ENCODE peak calls at places on chromosomes 13 and 19, in six cellular contexts. W, J, C, F, D and M are unnamed samples.

GRCh38 chr19:16078311-16078758 is 2.0 kb downstream of the TPM4 start:
- DNase-seq in W (no peak), J (no peak), C (peak), F (peak), D (no peak), M (no peak)

GRCh38 chr13:110268576-110269185 is 38.3 kb downstream of the COL4A1 start:
- DNase-seq in W (no peak), J (no peak), C (no peak), F (no peak), D (no peak), M (no peak)

GRCh38 chr19:45113628-45114027 is 20.6 kb downstream of the PPP1R37 start:
- DNase-seq in W (no peak), J (no peak), C (no peak), F (no peak), D (no peak), M (no peak)

GRCh38 chr19:10961763-10962536 is 1.1 kb downstream of the SMARCA4 start:
- DNase-seq in W (no peak), J (no peak), C (peak), F (peak), D (peak), M (no peak)

GRCh38 chr19:41499899-41500298 is 56.9 kb downstream of the ERICH4 start:
- DNase-seq in W (no peak), J (no peak), C (no peak), F (no peak), D (no peak), M (no peak)

GRCh38 chr13:21037656-21038055 is 23.7 kb downstream of the LATS2 start:
- DNase-seq in W (no peak), J (no peak), C (no peak), F (no peak), D (no peak), M (no peak)

GRCh38 chr13:83498045-83498444 is 384.2 kb downstream of the SLITRK1 start:
- DNase-seq in W (no peak), J (no peak), C (no peak), F (no peak), D (no peak), M (no peak)

GRCh38 chr19:13547102-13547501 is 40.8 kb upstream of the CACNA1A start:
- DNase-seq in W (no peak), J (no peak), C (no peak), F (no peak), D (no peak), M (no peak)

GRCh38 chr13:41313117-41313516 is 2.0 kb downstream of the NAA16 start:
- DNase-seq in W (no peak), J (no peak), C (peak), F (no peak), D (no peak), M (no peak)

GRCh38 chr19:18167975-18168645 is 5.5 kb upstream of the IFI30 start:
- DNase-seq in W (no peak), J (peak), C (no peak), F (no peak), D (peak), M (peak)

GRCh38 chr13:37870489-37870845 is 895 bp upstream of the TRPC4 start:
- DNase-seq in W (no peak), J (no peak), C (no peak), F (no peak), D (no peak), M (no peak)

GRCh38 chr19:33186835-33187540 is 7.1 kb upstream of the LRP3 start:
- DNase-seq in W (no peak), J (no peak), C (no peak), F (no peak), D (no peak), M (peak)

GRCh38 chr13:67184247-67184646 is 45.9 kb downstream of the PCDH9 start:
- DNase-seq in W (no peak), J (no peak), C (no peak), F (no peak), D (no peak), M (no peak)

GRCh38 chr19:4229179-4229931 is at the start of gene EBI3:
- DNase-seq in W (no peak), J (peak), C (peak), F (no peak), D (peak), M (peak)

GRCh38 chr13:66879971-66880370 is 350.2 kb downstream of the PCDH9 start:
- DNase-seq in W (no peak), J (no peak), C (no peak), F (no peak), D (no peak), M (no peak)

GRCh38 chr19:46606019-46606418 is 4.9 kb downstream of the CALM3 start:
- DNase-seq in W (no peak), J (no peak), C (no peak), F (no peak), D (no peak), M (no peak)

GRCh38 chr13:113159701-113160100 is 1.3 kb downstream of the PROZ start:
- DNase-seq in W (no peak), J (no peak), C (no peak), F (no peak), D (no peak), M (no peak)

GRCh38 chr13:27270594-27271520 is at the start of gene RASL11A:
- DNase-seq in W (peak), J (peak), C (peak), F (peak), D (peak), M (peak)

GRCh38 chr13:44618326-44618725 is 42.2 kb upstream of the TSC22D1 start:
- DNase-seq in W (no peak), J (no peak), C (no peak), F (no peak), D (no peak), M (no peak)

GRCh38 chr13:62710766-62711165 is 1295.1 kb upstream of the PCDH20 start:
- DNase-seq in W (no peak), J (no peak), C (no peak), F (no peak), D (no peak), M (no peak)

GRCh38 chr19:52138614-52139290 is 986 bp downstream of the ZNF616 start:
- DNase-seq in W (no peak), J (peak), C (peak), F (no peak), D (peak), M (no peak)

GRCh38 chr19:38182536-38183210 is 41.3 kb downstream of the DPF1 start:
- DNase-seq in W (no peak), J (no peak), C (no peak), F (no peak), D (no peak), M (no peak)
- H3K4me3 ChIP-seq in W (no peak), J (no peak), C (no peak), F (no peak), D (no peak), M (no peak)

GRCh38 chr13:79987761-79988160 is 353.2 kb downstream of the SPRY2 start:
- DNase-seq in W (no peak), J (no peak), C (no peak), F (no peak), D (no peak), M (no peak)
- H3K4me3 ChIP-seq in W (no peak), J (no peak), C (no peak), F (no peak), D (no peak), M (no peak)

GRCh38 chr13:99658266-99658991 is 157.2 kb downstream of the TM9SF2 start:
- DNase-seq in W (peak), J (peak), C (peak), F (peak), D (peak), M (peak)

GRCh38 chr13:99656843-99657506 is 155.7 kb downstream of the TM9SF2 start:
- DNase-seq in W (no peak), J (no peak), C (peak), F (no peak), D (no peak), M (no peak)

GRCh38 chr13:99659234-99659633 is 158.0 kb downstream of the TM9SF2 start:
- DNase-seq in W (no peak), J (no peak), C (peak), F (no peak), D (no peak), M (no peak)

GRCh38 chr13:99656092-99656745 is 154.9 kb downstream of the TM9SF2 start:
- DNase-seq in W (peak), J (peak), C (peak), F (peak), D (peak), M (peak)

DNA sequence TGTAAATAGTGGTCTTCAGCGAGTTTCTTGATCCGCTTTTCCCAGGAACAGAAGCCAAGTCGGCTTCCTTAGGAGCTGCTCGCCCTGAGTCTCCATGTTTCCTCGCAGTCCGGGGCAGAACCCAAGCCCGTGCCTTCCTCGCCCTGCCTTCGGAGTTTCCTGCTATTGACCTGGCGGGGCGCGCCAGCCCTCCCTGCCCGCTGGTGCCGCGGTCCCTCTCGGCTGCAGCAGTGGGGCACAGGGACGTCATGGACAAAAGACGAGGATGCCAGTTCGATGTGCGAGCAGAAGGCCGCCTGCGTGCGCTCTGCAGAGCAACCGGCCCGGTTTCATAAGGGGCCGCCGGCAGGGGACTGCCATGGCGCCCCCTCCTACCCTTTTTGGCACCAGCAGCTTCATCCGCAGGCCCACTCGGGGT is 156.6 kb downstream of the TM9SF2 start:
- DNase-seq in W (no peak), J (peak), C (peak), F (no peak), D (peak), M (peak)
- H3K4me3 ChIP-seq in W (peak), J (peak), C (no peak), F (peak), D (peak), M (peak)

GRCh38 chr13:73958657-73959397 is 175.4 kb downstream of the KLF12 start:
- DNase-seq in W (no peak), J (no peak), C (no peak), F (no peak), D (no peak), M (no peak)
- H3K4me3 ChIP-seq in W (no peak), J (no peak), C (no peak), F (no peak), D (no peak), M (no peak)

DNA sequence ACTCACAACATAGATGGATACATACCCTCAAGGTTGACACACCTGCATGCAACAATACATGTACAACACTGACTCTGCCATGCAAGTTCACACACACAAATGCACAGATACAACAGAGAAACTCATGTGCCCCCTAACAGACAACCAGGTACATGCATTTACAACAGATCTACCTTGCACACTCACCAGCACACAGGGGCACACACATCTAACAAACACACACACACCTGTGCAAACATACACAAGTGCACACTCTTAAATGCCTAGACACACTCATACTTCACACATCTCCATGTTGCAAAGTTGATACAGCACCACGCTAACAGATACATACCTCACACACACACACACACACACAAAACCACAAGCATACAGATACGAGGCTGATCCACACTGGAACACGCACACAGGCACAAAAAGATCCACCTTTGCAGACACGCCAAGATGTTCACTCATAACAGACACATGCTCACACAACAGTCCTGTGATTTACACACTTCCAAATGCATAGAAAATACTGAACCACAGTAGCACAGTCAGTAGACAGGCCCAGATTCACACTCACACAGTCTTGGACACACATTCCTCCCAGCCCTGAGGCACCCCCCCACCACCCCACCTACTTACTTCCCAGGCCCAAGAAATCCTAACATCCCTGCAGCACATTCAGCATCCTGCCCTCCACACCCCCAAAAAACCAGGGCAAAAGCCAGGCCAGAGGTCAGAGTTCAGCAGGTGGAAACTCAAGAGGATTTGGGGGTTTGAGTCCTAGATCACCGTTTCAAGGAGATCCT is 1.4 kb downstream of the LRFN1 start:
- DNase-seq in W (no peak), J (no peak), C (no peak), F (no peak), D (no peak), M (no peak)
- H3K4me3 ChIP-seq in W (no peak), J (no peak), C (no peak), F (peak), D (no peak), M (no peak)

DNA sequence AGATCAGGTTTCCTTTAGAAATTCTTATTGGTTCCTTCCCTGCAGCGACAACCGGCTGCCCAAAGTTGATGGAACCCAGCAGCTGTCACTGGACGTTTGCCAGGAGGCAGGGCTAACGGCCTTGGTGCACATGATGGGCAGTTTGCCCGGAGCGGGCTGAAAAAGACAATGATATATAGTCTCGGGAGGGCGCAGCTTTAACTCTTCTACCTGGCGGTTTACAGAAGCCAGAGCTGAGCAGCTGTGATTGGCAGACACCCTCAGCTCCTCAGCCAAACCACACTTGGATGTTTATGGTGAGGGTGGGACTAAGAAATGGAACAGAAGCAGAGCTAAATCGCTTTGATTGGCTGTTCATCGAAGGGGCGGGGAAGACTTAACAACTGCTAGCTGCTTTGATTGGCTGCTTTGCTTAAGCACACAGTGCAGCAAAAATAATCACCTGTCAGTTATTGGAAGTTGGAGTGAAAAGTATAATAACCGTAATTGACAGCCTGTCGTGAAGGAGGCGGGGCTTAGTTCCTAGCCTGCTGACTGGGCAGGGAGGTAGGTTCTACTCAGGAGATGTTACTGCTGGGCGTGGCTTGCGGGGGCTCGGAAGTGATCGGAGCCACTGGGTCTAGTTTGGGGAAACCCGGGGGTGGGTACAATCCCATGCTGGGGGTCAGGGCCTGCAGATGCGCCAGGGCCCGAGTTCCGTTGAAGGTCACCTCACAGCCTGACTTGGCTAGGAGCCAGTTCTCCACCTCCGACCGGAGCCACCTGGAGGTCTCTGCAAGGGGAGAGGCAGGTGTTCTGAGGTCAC is 7.5 kb downstream of the EMP3 start:
- DNase-seq in W (peak), J (peak), C (peak), F (peak), D (peak), M (peak)
- H3K4me3 ChIP-seq in W (no peak), J (peak), C (no peak), F (peak), D (peak), M (peak)

GRCh38 chr13:24272452-24273161 is 36.8 kb upstream of the C1QTNF9 start:
- DNase-seq in W (no peak), J (no peak), C (no peak), F (no peak), D (no peak), M (peak)
- H3K4me3 ChIP-seq in W (peak), J (peak), C (no peak), F (no peak), D (peak), M (peak)